ENCODE peak calls at places on chromosomes 1 and 21, in seven cellular contexts. O, F, U, J, Q, Y and E are unnamed samples. For H3K4me1 and H3K9me3, the result is how much of the 10 kb centered on the place peaks cover.

GRCh38 chr1:104636581-104636980 is 886.9 kb downstream of the AMY1C start:
- DNase-seq in U (no peak), Y (no peak), O (no peak), F (no peak), Q (no peak), J (no peak), E (no peak)

GRCh38 chr21:33780631-33781030 is 135.0 kb downstream of the ATP5PO start:
- DNase-seq in Y (peak), O (peak), J (no peak), F (no peak), Q (no peak), U (no peak), E (no peak)

GRCh38 chr21:45050786-45051489 is 23.4 kb upstream of the ADARB1 start:
- DNase-seq in J (no peak), F (no peak), U (no peak), Q (no peak), Y (peak), O (peak), E (no peak)

GRCh38 chr1:111756124-111756513 is 418 bp downstream of the DDX20 start:
- DNase-seq in O (no peak), Y (no peak), U (no peak), Q (no peak), F (no peak), J (no peak), E (no peak)

GRCh38 chr1:233844275-233844674 is 60.2 kb upstream of the SLC35F3 start:
- DNase-seq in U (no peak), F (no peak), Q (no peak), Y (no peak), J (no peak), O (no peak), E (no peak)

GRCh38 chr1:51870603-51871350 is 7.8 kb downstream of the NRDC start:
- DNase-seq in J (peak), Q (no peak), O (no peak), U (no peak), Y (no peak), F (no peak), E (no peak)

GRCh38 chr1:43858324-43858723 is 75.3 kb upstream of the ARTN start:
- DNase-seq in O (peak), U (peak), Y (peak), J (peak), F (no peak), Q (peak), E (no peak)

GRCh38 chr1:39142394-39143060 is 62.0 kb upstream of the MACF1 start:
- DNase-seq in O (no peak), Q (peak), U (peak), Y (peak), J (peak), F (no peak), E (peak)

GRCh38 chr1:149987297-149987595 is 23.3 kb downstream of the OTUD7B start:
- DNase-seq in U (no peak), Q (no peak), O (no peak), Y (no peak), F (no peak), J (no peak), E (no peak)

GRCh38 chr1:6601865-6602668 is 602 bp downstream of the KLHL21 start:
- DNase-seq in J (peak), O (peak), Q (peak), Y (peak), U (no peak), F (peak), E (peak)

GRCh38 chr1:220680085-220680687 is 10.0 kb upstream of the C1orf115 start:
- DNase-seq in J (peak), Y (peak), F (no peak), U (no peak), Q (no peak), O (peak), E (no peak)

GRCh38 chr1:234639968-234640367 is 30.0 kb upstream of the IRF2BP2 start:
- DNase-seq in J (no peak), O (no peak), U (no peak), Q (no peak), F (peak), Y (no peak), E (no peak)

GRCh38 chr21:26710155-26710554 is 135.1 kb downstream of the ADAMTS1 start:
- DNase-seq in Q (no peak), O (no peak), U (no peak), J (no peak), F (no peak), Y (no peak), E (no peak)

GRCh38 chr1:1510912-1511532 is 940 bp upstream of the ATAD3A start:
- DNase-seq in Q (no peak), O (no peak), U (peak), F (peak), J (peak), Y (peak), E (no peak)

DNA sequence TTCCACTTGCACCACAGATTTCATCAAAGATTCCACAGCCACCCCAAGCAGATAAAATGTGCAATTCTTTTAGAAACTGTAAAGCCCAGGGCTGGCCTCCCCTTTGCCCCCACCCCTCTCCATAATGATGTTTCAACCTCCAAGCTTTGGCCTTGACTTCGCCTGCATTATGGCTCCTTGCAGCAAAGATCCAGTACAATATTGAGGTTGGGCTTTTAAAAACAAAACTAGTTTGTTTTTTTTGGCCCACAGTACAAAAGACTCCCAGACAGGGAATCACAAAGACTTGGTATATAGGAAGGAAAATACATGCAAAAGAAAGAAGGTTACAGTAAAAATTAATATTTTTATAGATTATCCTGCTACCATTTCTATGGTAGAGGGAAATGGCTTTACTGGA is 356.5 kb upstream of the PTBP2 start:
- DNase-seq in Q (no peak), F (no peak), U (no peak), O (peak), J (no peak), Y (peak), E (no peak)
- H3K4me1 ChIP-seq in Q (under half), F (under half), U (under half), O (under half), J (under half), Y (under half), E (under half)

GRCh38 chr1:14763977-14764376 is 165.5 kb downstream of the KAZN start:
- DNase-seq in O (no peak), Y (no peak), F (no peak), U (no peak), Q (no peak), J (no peak), E (no peak)

GRCh38 chr1:14768589-14769304 is 170.3 kb downstream of the KAZN start:
- DNase-seq in O (no peak), J (no peak), U (no peak), F (no peak), Y (no peak), Q (no peak), E (no peak)

GRCh38 chr1:14769486-14770274 is 171.2 kb downstream of the KAZN start:
- DNase-seq in Q (no peak), Y (no peak), U (no peak), J (no peak), O (no peak), F (no peak), E (no peak)

GRCh38 chr1:14767075-14767474 is 168.6 kb downstream of the KAZN start:
- DNase-seq in F (no peak), U (no peak), Q (no peak), Y (no peak), O (no peak), J (no peak), E (no peak)

GRCh38 chr1:14765773-14766172 is 167.3 kb downstream of the KAZN start:
- DNase-seq in Q (no peak), U (no peak), F (no peak), Y (no peak), O (no peak), J (peak), E (no peak)
- H3K27ac ChIP-seq in Q (no peak), U (no peak), F (no peak), Y (no peak), O (no peak), J (no peak), E (no peak)

DNA sequence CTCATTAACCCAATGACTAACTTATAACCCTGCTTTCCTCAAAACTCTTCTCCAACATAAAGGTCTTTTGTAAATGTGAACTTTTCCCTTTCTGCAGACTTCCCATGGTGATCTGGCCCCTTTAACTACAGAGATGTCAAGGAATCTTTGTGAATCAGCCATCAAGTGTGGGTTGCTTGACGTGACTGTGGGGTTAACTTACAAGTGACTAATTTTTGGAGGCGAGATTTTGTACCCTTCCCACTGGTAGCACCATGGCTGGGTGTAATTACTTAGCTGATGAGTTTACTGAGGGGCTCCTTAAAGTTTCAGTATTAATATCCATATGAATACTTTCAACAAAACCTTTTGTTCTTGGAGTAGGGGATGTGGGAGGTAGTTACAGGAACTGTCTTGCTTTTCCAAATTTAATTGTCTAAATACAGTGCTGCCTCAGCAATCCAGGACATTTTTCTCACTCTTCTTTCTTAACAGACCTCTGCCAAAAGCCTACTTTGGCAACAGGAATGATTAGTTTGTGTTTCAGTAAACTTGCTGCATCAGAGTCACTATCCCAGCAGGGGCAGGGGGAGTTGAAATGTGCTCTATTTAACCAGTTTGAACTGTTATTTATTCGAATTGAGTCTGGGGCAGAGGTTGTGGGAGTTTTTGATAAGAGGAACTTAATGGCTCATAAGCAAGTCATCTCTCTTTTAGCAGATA is 217.3 kb upstream of the FGGY start:
- DNase-seq in J (peak), F (no peak), Y (peak), Q (no peak), O (peak), U (no peak), E (no peak)
- H3K9me3 ChIP-seq in J (under half), F (under half), Y (under half), Q (under half), O (under half), U (under half), E (under half)

GRCh38 chr1:203291201-203292096 is 13.9 kb upstream of the BTG2 start:
- DNase-seq in U (no peak), Y (no peak), Q (peak), F (peak), O (no peak), J (no peak), E (peak)
- H3K4me1 ChIP-seq in U (under half), Y (under half), Q (half or more), F (under half), O (under half), J (under half), E (under half)

GRCh38 chr1:162916407-162916806 is 55.4 kb upstream of the CCDC190 start:
- DNase-seq in Y (peak), Q (no peak), F (no peak), J (peak), O (peak), U (no peak), E (no peak)
- H3K27ac ChIP-seq in Y (peak), Q (no peak), F (no peak), J (peak), O (no peak), U (no peak), E (no peak)

GRCh38 chr1:12477936-12478611 is 139.9 kb downstream of the DHRS3 start:
- DNase-seq in F (peak), J (peak), U (peak), O (peak), Q (peak), Y (peak), E (peak)

GRCh38 chr1:12479311-12479710 is 138.7 kb downstream of the DHRS3 start:
- DNase-seq in Q (no peak), J (no peak), U (no peak), O (no peak), Y (no peak), F (no peak), E (no peak)

GRCh38 chr1:12477301-12477700 is 140.7 kb downstream of the DHRS3 start:
- DNase-seq in O (no peak), J (no peak), Q (no peak), U (no peak), F (no peak), Y (no peak), E (no peak)

GRCh38 chr1:12480031-12480430 is 138.0 kb downstream of the DHRS3 start:
- DNase-seq in O (no peak), F (no peak), J (no peak), Y (no peak), U (no peak), Q (no peak), E (no peak)

DNA sequence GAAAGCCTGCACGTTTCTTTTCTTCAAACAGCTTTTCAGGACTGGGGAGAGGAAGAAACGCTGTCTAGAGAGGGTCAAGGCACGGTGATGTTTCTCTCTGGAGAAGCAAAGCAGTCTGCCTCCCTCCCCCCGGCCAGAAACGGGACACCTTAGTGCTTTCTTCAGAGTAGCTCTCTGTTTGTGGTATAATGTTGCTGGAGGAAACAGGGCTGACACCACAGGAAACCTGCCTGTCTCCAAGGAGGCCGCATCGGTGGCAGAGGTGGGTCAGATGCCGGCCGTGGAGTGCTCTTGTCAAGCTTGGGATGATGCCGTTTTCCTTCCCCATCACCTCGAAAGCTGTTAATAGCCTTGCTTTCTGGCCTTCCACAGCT is 139.4 kb downstream of the DHRS3 start:
- DNase-seq in J (no peak), F (no peak), Y (no peak), O (no peak), Q (no peak), U (no peak), E (no peak)
- H3K9me3 ChIP-seq in J (under half), F (under half), Y (under half), O (under half), Q (under half), U (under half), E (under half)

DNA sequence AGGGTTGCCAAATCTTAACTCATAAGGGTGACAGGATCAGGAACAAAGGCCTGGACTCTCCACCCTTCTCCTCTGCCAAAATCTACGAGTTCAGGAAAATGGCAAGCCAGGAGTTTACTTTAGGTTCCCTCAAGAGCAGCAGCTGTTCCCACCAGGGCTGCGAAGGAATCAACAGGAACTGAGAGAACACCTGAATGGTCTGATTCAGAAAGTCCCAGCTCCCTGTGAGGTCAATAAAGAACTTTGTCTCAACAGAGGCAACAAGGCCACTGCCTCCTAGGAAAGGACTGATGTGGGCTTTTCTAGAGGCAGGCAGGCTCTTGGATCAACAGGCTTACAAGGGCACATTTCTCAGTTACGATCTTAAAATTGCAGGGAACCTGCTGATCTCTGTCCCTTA is 83.3 kb downstream of the CAPZB start:
- DNase-seq in Q (no peak), U (no peak), F (no peak), O (no peak), J (no peak), Y (no peak), E (no peak)
- H3K4me1 ChIP-seq in Q (under half), U (under half), F (under half), O (under half), J (under half), Y (half or more), E (under half)

GRCh38 chr1:226131639-226132038 is 54.9 kb downstream of the ACBD3 start:
- DNase-seq in F (no peak), O (no peak), Y (no peak), J (no peak), U (no peak), Q (no peak), E (no peak)

GRCh38 chr1:226135059-226135651 is 51.4 kb downstream of the ACBD3 start:
- DNase-seq in F (peak), Y (peak), Q (peak), J (no peak), U (peak), O (no peak), E (peak)

GRCh38 chr1:226134170-226135058 is 52.1 kb downstream of the ACBD3 start:
- DNase-seq in U (peak), O (no peak), F (no peak), Y (no peak), Q (no peak), J (no peak), E (no peak)

GRCh38 chr1:226133504-226134123 is 52.9 kb downstream of the ACBD3 start:
- DNase-seq in Y (no peak), Q (no peak), O (no peak), U (no peak), J (no peak), F (no peak), E (no peak)

DNA sequence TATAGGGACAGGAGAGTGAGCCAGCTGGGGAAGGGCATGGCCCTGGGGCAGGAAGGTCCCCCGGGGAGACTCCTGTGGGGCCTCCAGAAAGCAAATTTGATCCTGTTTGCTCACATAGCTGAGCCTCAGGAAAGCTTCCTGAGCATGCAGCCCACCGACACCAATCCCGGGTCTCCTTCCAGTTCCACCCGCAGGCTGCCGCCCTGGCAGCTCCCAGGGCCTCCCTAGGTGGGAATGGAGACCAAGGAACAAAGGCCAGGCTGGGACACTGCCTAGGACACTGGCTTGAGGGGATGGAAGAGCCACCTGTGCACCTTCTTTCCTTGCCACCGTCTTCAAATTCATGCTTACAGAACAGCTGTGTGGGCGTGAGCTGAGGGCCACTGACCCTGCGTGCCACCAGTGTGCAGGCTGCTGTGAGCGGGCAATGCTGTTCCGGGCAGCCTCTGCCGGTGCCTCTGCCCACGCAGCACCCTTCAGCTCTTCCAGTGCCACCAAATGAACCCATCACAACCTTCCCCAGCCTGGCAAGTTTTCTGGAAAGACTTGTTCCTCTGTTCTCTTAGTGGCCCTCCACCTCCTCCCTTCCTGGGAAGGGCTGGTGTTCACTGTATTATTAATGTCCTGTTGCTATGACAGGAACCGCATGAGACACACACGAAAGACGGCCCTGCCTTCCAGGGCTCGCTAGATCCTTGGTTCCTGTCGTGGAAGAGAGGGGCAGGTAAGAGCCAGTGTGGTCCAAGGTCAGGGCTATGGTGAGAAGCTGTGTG is 53.6 kb downstream of the ACBD3 start:
- DNase-seq in Q (peak), U (peak), Y (no peak), J (peak), F (no peak), O (no peak), E (no peak)
- H3K27ac ChIP-seq in Q (peak), U (peak), Y (no peak), J (no peak), F (no peak), O (no peak), E (peak)

DNA sequence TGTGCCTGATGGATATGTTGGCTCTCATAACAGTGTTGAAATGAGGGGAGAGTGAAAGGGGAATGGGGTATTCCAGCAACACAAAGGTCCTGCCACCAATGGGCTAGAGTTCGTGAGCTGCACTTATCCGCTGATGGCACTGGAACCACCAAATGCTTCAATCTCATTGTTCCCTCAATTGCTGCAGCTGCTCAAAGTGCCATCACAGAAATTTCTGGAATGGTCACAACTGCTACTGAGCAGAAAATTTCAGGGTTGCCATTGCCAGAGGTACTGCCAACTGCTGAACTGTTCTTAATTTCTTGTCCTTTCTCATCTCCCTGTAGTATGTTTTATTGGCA is 648.5 kb downstream of the PLPP3 start:
- DNase-seq in F (no peak), J (no peak), Y (no peak), U (no peak), Q (no peak), O (no peak), E (no peak)
- H3K9me3 ChIP-seq in F (under half), J (under half), Y (under half), U (under half), Q (under half), O (under half), E (under half)